ENCODE peak calls at places on chromosome 1, in seven cellular contexts. P is left ventricle myocardium inferior; C is endothelial cell of umbilical vein; O is PC-9; U is CD8-positive, alpha-beta memory T cell; Y is heart left ventricle; W is stomach. D is an unnamed sample.

GRCh38 chr1:216888721-216889120 is 165.5 kb upstream of the ESRRG start:
- DNase-seq in P (no peak), W (no peak), U (no peak), Y (no peak), O (no peak), C (no peak), D (no peak)

GRCh38 chr1:6888268-6888667 is 103.0 kb downstream of the CAMTA1 start:
- DNase-seq in C (peak; percentile 24), O (no peak), W (no peak), U (no peak), P (no peak), Y (no peak), D (no peak)

GRCh38 chr1:151905070-151905442 is 4.3 kb downstream of the THEM4 start:
- DNase-seq in W (no peak), C (peak; percentile 60), Y (peak; percentile 23), P (no peak), O (no peak), U (peak; percentile 23), D (no peak)

GRCh38 chr1:27724961-27725373 is 794 bp upstream of the FAM76A start:
- DNase-seq in W (peak; percentile 54), C (peak; percentile 5), P (peak; percentile 18), U (no peak), Y (peak; percentile 19), O (no peak), D (peak; percentile 30)

GRCh38 chr1:54064244-54064643 is 10.8 kb downstream of the TCEANC2 start:
- DNase-seq in O (no peak), Y (no peak), U (no peak), W (no peak), P (no peak), C (no peak), D (no peak)

GRCh38 chr1:197838836-197839235 is 63.6 kb upstream of the DENND1B start:
- DNase-seq in W (no peak), O (no peak), U (no peak), Y (no peak), P (no peak), C (peak; percentile 64), D (no peak)

GRCh38 chr1:7388141-7388487 is 383.0 kb upstream of the VAMP3 start:
- DNase-seq in P (peak; percentile 36), U (no peak), W (peak; percentile 26), O (no peak), Y (peak; percentile 34), C (no peak), D (no peak)

GRCh38 chr1:187624812-187625542 is 796.2 kb downstream of the PLA2G4A start:
- DNase-seq in Y (no peak), O (no peak), U (no peak), P (no peak), C (no peak), W (no peak), D (no peak)

GRCh38 chr1:25743164-25744139 is 56.5 kb upstream of the SELENON start:
- DNase-seq in Y (peak; percentile 92), O (no peak), P (peak; percentile 94), C (peak; percentile 79), U (no peak), W (peak; percentile 94), D (peak; percentile 87)

GRCh38 chr1:13617108-13617507 is 33.5 kb downstream of the PDPN start:
- DNase-seq in P (no peak), O (no peak), Y (no peak), C (no peak), W (no peak), U (no peak), D (peak; percentile 54)

GRCh38 chr1:162687870-162688269 is 55.6 kb downstream of the DDR2 start:
- DNase-seq in U (no peak), C (no peak), P (no peak), W (no peak), O (no peak), Y (no peak), D (no peak)

GRCh38 chr1:91591175-91591968 is 90.7 kb downstream of the CDC7 start:
- DNase-seq in W (no peak), Y (no peak), P (no peak), O (no peak), U (no peak), C (no peak), D (no peak)

GRCh38 chr1:158112994-158113758 is 67.5 kb upstream of the CD1D start:
- DNase-seq in P (peak; percentile 30), O (no peak), C (peak; percentile 36), W (no peak), Y (no peak), U (no peak), D (peak; percentile 37)

GRCh38 chr1:54376085-54377039 is 29.8 kb downstream of the SSBP3 start:
- DNase-seq in U (no peak), C (no peak), O (peak; percentile 22), P (no peak), Y (no peak), W (no peak), D (no peak)

GRCh38 chr1:32352831-32353383 is 9.4 kb downstream of the FAM229A start:
- DNase-seq in Y (no peak), O (no peak), U (no peak), C (no peak), P (no peak), W (no peak), D (no peak)

GRCh38 chr1:196380311-196380710 is 227.9 kb downstream of the KCNT2 start:
- DNase-seq in U (no peak), O (no peak), Y (no peak), P (no peak), C (no peak), W (no peak), D (no peak)

GRCh38 chr1:240319998-240320397 is 228.3 kb downstream of the FMN2 start:
- DNase-seq in W (no peak), Y (no peak), O (no peak), C (no peak), P (no peak), U (no peak), D (no peak)

GRCh38 chr1:94646151-94646643 is 104.6 kb upstream of the F3 start:
- DNase-seq in W (no peak), O (peak; percentile 82), U (no peak), Y (no peak), C (no peak), P (no peak), D (no peak)

GRCh38 chr1:206004821-206005220 is 1.6 kb upstream of the RAB7B start:
- DNase-seq in O (no peak), Y (no peak), U (no peak), W (peak; percentile 72), C (no peak), P (no peak), D (no peak)

GRCh38 chr1:189607477-189608096 is 870.1 kb downstream of the BRINP3 start:
- DNase-seq in W (no peak), Y (no peak), P (no peak), O (no peak), U (no peak), C (no peak), D (no peak)

GRCh38 chr1:234725177-234726132 is 115.5 kb upstream of the IRF2BP2 start:
- DNase-seq in C (peak; percentile 63), O (peak; percentile 57), W (peak; percentile 68), Y (peak; percentile 62), U (no peak), P (peak; percentile 44), D (peak; percentile 76)

GRCh38 chr1:55071477-55071876 is 32.1 kb downstream of the PCSK9 start:
- DNase-seq in C (peak; percentile 63), O (peak; percentile 52), Y (no peak), P (no peak), U (no peak), W (no peak), D (no peak)

GRCh38 chr1:38231941-38232340 is 185.3 kb upstream of the POU3F1 start:
- DNase-seq in U (no peak), C (no peak), O (no peak), W (no peak), Y (no peak), P (no peak), D (no peak)

DNA sequence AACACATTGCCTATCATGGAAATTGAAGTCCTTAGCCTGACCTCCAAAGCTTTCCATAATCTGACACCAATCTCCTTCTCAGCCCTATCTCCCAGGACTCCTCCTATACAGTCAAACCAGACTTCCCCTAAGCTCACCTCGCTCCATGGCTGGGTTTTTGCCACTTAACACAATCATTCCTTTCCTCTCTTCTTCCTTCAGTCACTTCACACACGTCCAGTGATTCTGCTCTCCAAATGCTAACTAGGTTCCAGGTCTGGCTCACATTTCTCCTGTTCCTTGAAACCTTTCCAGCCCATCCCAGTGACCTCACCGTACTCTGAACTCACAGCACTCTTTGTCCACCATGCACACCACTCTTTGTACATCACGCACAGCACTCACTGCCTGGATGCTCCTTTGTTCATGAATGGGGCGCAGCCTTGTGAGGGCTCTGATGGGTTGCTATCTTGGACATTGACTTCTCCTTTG is 98.4 kb downstream of the GLUL start:
- DNase-seq in C (no peak), W (no peak), Y (no peak), U (no peak), O (no peak), P (no peak), D (no peak)
- H3K4me1 ChIP-seq in C (no peaks in the 10 kb centered on the region), W (peaks cover 53% of the 10 kb centered on the region), Y (peaks cover 3% of the 10 kb centered on the region), U (no peaks in the 10 kb centered on the region), O (peaks cover 13% of the 10 kb centered on the region), P (peaks cover 51% of the 10 kb centered on the region), D (no peaks in the 10 kb centered on the region)

GRCh38 chr1:113982955-113983742 is 3.9 kb downstream of the OLFML3 start:
- DNase-seq in O (no peak), Y (no peak), C (no peak), W (no peak), U (no peak), P (no peak), D (no peak)
- H3K4me1 ChIP-seq in O (peaks cover 16% of the 10 kb centered on the region), Y (peaks cover 3% of the 10 kb centered on the region), C (peaks cover 31% of the 10 kb centered on the region), W (peaks cover 65% of the 10 kb centered on the region), U (no peaks in the 10 kb centered on the region), P (peaks cover 45% of the 10 kb centered on the region), D (peaks cover 8% of the 10 kb centered on the region)

DNA sequence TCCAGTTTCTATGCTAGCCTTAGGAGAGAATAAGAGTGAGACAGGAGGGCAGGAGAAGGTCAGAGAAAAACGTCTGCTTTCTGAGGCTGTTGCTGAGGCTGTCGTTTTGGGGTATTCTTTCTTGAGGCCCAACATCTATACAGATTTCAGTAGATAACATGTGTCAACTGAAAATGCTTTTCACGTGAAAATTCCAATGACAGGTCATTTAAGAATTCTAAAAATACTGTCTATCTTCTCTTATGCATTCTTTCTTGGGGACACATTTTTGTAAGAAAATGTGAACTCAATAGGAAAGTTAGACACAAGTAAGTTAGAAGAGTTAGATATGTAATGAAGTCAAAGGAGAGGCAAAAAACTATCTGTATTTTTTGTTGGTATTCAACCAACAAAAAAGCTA is 150.8 kb downstream of the TGFB2 start:
- DNase-seq in C (no peak), W (no peak), Y (no peak), O (no peak), P (no peak), U (no peak), D (no peak)
- H3K4me1 ChIP-seq in C (peaks cover 33% of the 10 kb centered on the region), W (peaks cover 19% of the 10 kb centered on the region), Y (no peaks in the 10 kb centered on the region), O (peaks cover 63% of the 10 kb centered on the region), P (peaks cover 18% of the 10 kb centered on the region), U (no peaks in the 10 kb centered on the region), D (no peaks in the 10 kb centered on the region)

GRCh38 chr1:232614811-232615210 is 15.1 kb downstream of the SIPA1L2 start:
- DNase-seq in Y (no peak), P (no peak), O (no peak), W (no peak), C (no peak), U (no peak), D (no peak)
- H3K4me1 ChIP-seq in Y (peaks cover 29% of the 10 kb centered on the region), P (peaks cover 95% of the 10 kb centered on the region), O (no peaks in the 10 kb centered on the region), W (peaks cover 22% of the 10 kb centered on the region), C (no peaks in the 10 kb centered on the region), U (no peaks in the 10 kb centered on the region), D (no peaks in the 10 kb centered on the region)

GRCh38 chr1:230084408-230085177 is 17.6 kb downstream of the GALNT2 start:
- DNase-seq in U (no peak), O (peak; percentile 86), W (peak; percentile 34), P (no peak), C (peak; percentile 75), Y (no peak), D (no peak)
- H3K4me1 ChIP-seq in U (peaks cover 13% of the 10 kb centered on the region), O (peaks cover 51% of the 10 kb centered on the region), W (peaks cover 74% of the 10 kb centered on the region), P (peaks cover 60% of the 10 kb centered on the region), C (peaks cover 23% of the 10 kb centered on the region), Y (peaks cover 18% of the 10 kb centered on the region), D (no peaks in the 10 kb centered on the region)

GRCh38 chr1:43545321-43545685 is 14.6 kb downstream of the PTPRF start:
- DNase-seq in U (no peak), P (no peak), C (no peak), O (no peak), W (no peak), Y (no peak), D (no peak)
- H3K4me1 ChIP-seq in U (no peaks in the 10 kb centered on the region), P (peaks cover 29% of the 10 kb centered on the region), C (peaks cover 14% of the 10 kb centered on the region), O (peaks cover 51% of the 10 kb centered on the region), W (peaks cover 100% of the 10 kb centered on the region), Y (peaks cover 4% of the 10 kb centered on the region), D (peaks cover 9% of the 10 kb centered on the region)